ENCODE peak calls at places on chromosomes 3 and 15, in four cellular contexts. One of them, this sample, is unnamed.

GRCh38 chr15:70266412-70267089 is 168.8 kb upstream of the TLE3 start:
- DNase-seq in IMR-90: no peak
- DNase-seq in H1: no peak
- DNase-seq in H9: no peak
- DNase-seq in this sample: no peak

GRCh38 chr3:178255315-178255714 is 280.9 kb upstream of the KCNMB2 start:
- DNase-seq in H9: no peak
- DNase-seq in H1: no peak
- DNase-seq in IMR-90: peak; percentile 34
- DNase-seq in this sample: no peak

GRCh38 chr15:77825143-77825542 is 192.4 kb upstream of the LINGO1 start:
- DNase-seq in H1: no peak
- DNase-seq in IMR-90: no peak
- DNase-seq in H9: no peak
- DNase-seq in this sample: no peak

GRCh38 chr3:17122758-17123157 is 238.0 kb downstream of the PLCL2 start:
- DNase-seq in H9: no peak
- DNase-seq in IMR-90: no peak
- DNase-seq in H1: no peak
- DNase-seq in this sample: no peak

GRCh38 chr3:172688588-172688987 is 22.3 kb downstream of the NCEH1 start:
- DNase-seq in H9: no peak
- DNase-seq in H1: no peak
- DNase-seq in IMR-90: no peak
- DNase-seq in this sample: no peak

GRCh38 chr15:83928878-83929418 is 275.0 kb downstream of the ADAMTSL3 start:
- DNase-seq in IMR-90: no peak
- DNase-seq in H1: no peak
- DNase-seq in H9: no peak
- DNase-seq in this sample: no peak

GRCh38 chr15:84671211-84671610 is 13.2 kb upstream of the NMB start:
- DNase-seq in H9: no peak
- DNase-seq in IMR-90: peak; percentile 87
- DNase-seq in H1: no peak
- DNase-seq in this sample: no peak

GRCh38 chr3:36172699-36173098 is 207.6 kb upstream of the STAC start:
- DNase-seq in H1: no peak
- DNase-seq in IMR-90: no peak
- DNase-seq in H9: no peak
- DNase-seq in this sample: no peak

GRCh38 chr3:172104471-172105072 is 65.2 kb downstream of the FNDC3B start:
- DNase-seq in H1: no peak
- DNase-seq in IMR-90: no peak
- DNase-seq in H9: peak; percentile 73
- DNase-seq in this sample: peak; percentile 89

GRCh38 chr3:32733631-32734229 is 48.7 kb downstream of the CNOT10 start:
- DNase-seq in IMR-90: peak; percentile 44
- DNase-seq in H1: no peak
- DNase-seq in H9: no peak
- DNase-seq in this sample: peak; percentile 55

GRCh38 chr3:135975053-135975452 is 9.5 kb downstream of the PPP2R3A start:
- DNase-seq in IMR-90: no peak
- DNase-seq in H9: no peak
- DNase-seq in H1: no peak
- DNase-seq in this sample: peak; percentile 16

GRCh38 chr15:62075595-62076279 is 9.0 kb downstream of the C2CD4A start:
- DNase-seq in H1: no peak
- DNase-seq in IMR-90: peak; percentile 56
- DNase-seq in H9: no peak
- DNase-seq in this sample: no peak

GRCh38 chr15:93583533-93583932 is 494.5 kb upstream of the RGMA start:
- DNase-seq in H1: no peak
- DNase-seq in IMR-90: no peak
- DNase-seq in H9: no peak
- DNase-seq in this sample: no peak

GRCh38 chr3:111603679-111604643 is 8.8 kb upstream of the ZBED2 start:
- DNase-seq in IMR-90: no peak
- DNase-seq in H1: no peak
- DNase-seq in H9: no peak
- DNase-seq in this sample: no peak

GRCh38 chr3:125050486-125051172 is 5.2 kb downstream of the HEG1 start:
- DNase-seq in IMR-90: no peak
- DNase-seq in H9: no peak
- DNase-seq in H1: no peak
- DNase-seq in this sample: no peak

GRCh38 chr3:46065294-46065705 is 38.0 kb upstream of the XCR1 start:
- DNase-seq in IMR-90: peak; percentile 8
- DNase-seq in H9: no peak
- DNase-seq in H1: no peak
- DNase-seq in this sample: no peak

GRCh38 chr15:32131803-32132202 is 101.5 kb downstream of the CHRNA7 start:
- DNase-seq in H1: no peak
- DNase-seq in IMR-90: no peak
- DNase-seq in H9: no peak
- DNase-seq in this sample: peak; percentile 56

GRCh38 chr3:21798689-21799088 is 47.7 kb upstream of the ZNF385D start:
- DNase-seq in IMR-90: no peak
- DNase-seq in H1: no peak
- DNase-seq in H9: no peak
- DNase-seq in this sample: no peak

GRCh38 chr3:21801631-21802030 is 50.6 kb upstream of the ZNF385D start:
- DNase-seq in H1: no peak
- DNase-seq in H9: no peak
- DNase-seq in IMR-90: no peak
- DNase-seq in this sample: no peak

DNA sequence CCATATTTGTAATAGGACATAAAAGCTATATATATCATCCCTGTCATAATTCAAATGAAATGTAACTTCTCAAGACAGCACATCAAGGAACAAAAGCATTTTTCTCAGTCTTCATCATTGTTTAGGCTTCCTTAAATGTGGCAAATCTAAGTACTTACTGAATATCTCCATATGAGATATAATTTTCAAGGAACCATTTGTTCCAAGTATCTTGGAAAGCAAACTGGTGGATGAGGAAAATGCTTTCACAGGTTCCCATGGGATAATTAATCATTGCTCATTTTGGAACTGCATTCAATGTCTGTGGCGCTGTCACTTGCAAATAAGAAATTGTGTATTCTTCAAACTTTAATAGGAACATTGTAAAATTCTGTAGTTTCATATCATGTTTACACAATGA is 52.6 kb upstream of the ZNF385D start:
- DNase-seq in H9: no peak
- DNase-seq in H1: no peak
- DNase-seq in IMR-90: no peak
- DNase-seq in this sample: no peak
- H3K4ac ChIP-seq in H9: no peak overlapping the region
- H3K4ac ChIP-seq in H1: no peak overlapping the region
- H3K4ac ChIP-seq in IMR-90: no peak overlapping the region
- H3K4ac ChIP-seq in this sample: no peak overlapping the region

GRCh38 chr3:194960446-194961032 is 274.9 kb downstream of the FAM43A start:
- DNase-seq in H1: no peak
- DNase-seq in H9: no peak
- DNase-seq in IMR-90: no peak
- DNase-seq in this sample: no peak

GRCh38 chr3:194961149-194961548 is 275.5 kb downstream of the FAM43A start:
- DNase-seq in IMR-90: no peak
- DNase-seq in H9: no peak
- DNase-seq in H1: no peak
- DNase-seq in this sample: no peak

GRCh38 chr3:194961555-194961954 is 275.9 kb downstream of the FAM43A start:
- DNase-seq in H9: no peak
- DNase-seq in IMR-90: no peak
- DNase-seq in H1: no peak
- DNase-seq in this sample: no peak

GRCh38 chr3:194967126-194968117 is 281.7 kb downstream of the FAM43A start:
- DNase-seq in H1: peak; percentile 28
- DNase-seq in IMR-90: no peak
- DNase-seq in H9: no peak
- DNase-seq in this sample: no peak

DNA sequence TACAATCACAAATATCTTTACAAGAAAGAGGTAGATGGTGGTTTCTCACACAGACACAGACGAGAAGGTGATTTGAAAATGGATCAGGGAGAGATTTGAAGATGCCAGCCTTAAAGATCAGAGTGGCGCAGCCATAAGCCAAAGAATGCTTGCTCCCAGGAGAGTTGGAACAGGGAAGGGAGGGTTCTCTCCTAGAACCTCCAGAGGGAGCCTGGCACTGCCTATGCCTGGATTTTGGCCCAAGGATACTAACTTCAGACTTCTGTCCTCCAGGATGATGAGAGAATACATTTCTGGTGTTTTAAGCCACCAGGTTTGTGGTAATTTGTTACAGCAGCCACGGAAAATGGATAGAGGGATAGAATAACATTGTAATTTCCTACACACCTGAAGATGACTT is 279.1 kb downstream of the FAM43A start:
- DNase-seq in IMR-90: no peak
- DNase-seq in H9: no peak
- DNase-seq in H1: no peak
- DNase-seq in this sample: no peak
- H4K5ac ChIP-seq in IMR-90: no peak overlapping the region
- H4K5ac ChIP-seq in H9: no peak overlapping the region
- H4K5ac ChIP-seq in H1: no peak overlapping the region
- H4K5ac ChIP-seq in this sample: no peak overlapping the region

GRCh38 chr3:41210966-41211365 is 11.7 kb downstream of the CTNNB1 start:
- DNase-seq in H1: no peak
- DNase-seq in IMR-90: no peak
- DNase-seq in H9: no peak
- DNase-seq in this sample: no peak

GRCh38 chr3:41216422-41216821 is 17.1 kb downstream of the CTNNB1 start:
- DNase-seq in H9: no peak
- DNase-seq in IMR-90: no peak
- DNase-seq in H1: no peak
- DNase-seq in this sample: no peak

GRCh38 chr3:41212088-41212487 is 12.8 kb downstream of the CTNNB1 start:
- DNase-seq in H1: no peak
- DNase-seq in H9: no peak
- DNase-seq in IMR-90: no peak
- DNase-seq in this sample: no peak

GRCh38 chr3:41216993-41217392 is 17.7 kb downstream of the CTNNB1 start:
- DNase-seq in H1: no peak
- DNase-seq in H9: no peak
- DNase-seq in IMR-90: no peak
- DNase-seq in this sample: no peak

DNA sequence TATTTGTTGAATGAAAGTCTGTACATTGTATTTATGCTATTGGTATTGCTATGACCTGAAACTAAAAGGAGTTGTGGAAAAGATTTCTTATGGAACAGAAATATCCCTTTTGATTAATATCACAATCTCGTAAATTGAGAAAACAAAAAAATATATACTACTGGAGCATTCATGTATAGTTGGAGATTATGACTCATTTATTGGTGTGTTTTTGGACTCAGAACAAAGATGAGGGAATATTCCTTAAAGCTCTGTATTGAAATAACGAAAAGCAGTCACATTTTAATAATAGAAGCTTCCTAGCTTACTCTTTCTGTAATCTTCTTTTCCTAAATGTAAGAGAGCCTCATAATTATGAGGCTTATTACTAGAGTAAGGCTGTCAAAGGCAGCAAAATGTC is 14.3 kb downstream of the CTNNB1 start:
- DNase-seq in IMR-90: no peak
- DNase-seq in H1: no peak
- DNase-seq in H9: no peak
- DNase-seq in this sample: no peak
- H3K4ac ChIP-seq in IMR-90: no peak overlapping the region
- H3K4ac ChIP-seq in H1: no peak overlapping the region
- H3K4ac ChIP-seq in H9: no peak overlapping the region
- H3K4ac ChIP-seq in this sample: no peak overlapping the region

GRCh38 chr3:50321146-50321843 is 1.2 kb downstream of the HYAL2 start:
- DNase-seq in IMR-90: peak; percentile 83
- DNase-seq in H9: peak; percentile 94
- DNase-seq in H1: peak; percentile 93
- DNase-seq in this sample: peak; percentile 97

GRCh38 chr3:50319181-50319871 is 3.2 kb downstream of the HYAL2 start:
- DNase-seq in H9: no peak
- DNase-seq in H1: no peak
- DNase-seq in IMR-90: no peak
- DNase-seq in this sample: no peak

GRCh38 chr3:50319872-50320625 is 2.5 kb downstream of the HYAL2 start:
- DNase-seq in IMR-90: no peak
- DNase-seq in H9: no peak
- DNase-seq in H1: no peak
- DNase-seq in this sample: no peak

GRCh38 chr3:50321844-50322385 is 630 bp downstream of the HYAL2 start:
- DNase-seq in H9: no peak
- DNase-seq in H1: no peak
- DNase-seq in IMR-90: no peak
- DNase-seq in this sample: no peak

DNA sequence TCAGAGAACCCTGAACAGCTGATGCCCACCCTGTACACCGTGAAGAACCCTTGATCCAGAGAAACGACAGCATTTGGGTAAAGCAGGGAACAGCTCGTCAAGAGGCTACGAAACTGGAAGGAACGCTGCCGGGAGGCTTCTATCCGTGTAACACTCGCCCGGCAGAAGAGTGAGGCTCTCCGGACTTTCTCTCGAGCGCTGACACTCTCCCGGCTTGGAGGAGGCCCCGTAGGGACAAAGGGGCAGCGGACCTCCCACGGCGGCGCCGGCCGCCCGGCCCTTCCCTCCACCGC is 1.7 kb downstream of the HYAL2 start:
- DNase-seq in IMR-90: no peak
- DNase-seq in H1: no peak
- DNase-seq in H9: no peak
- DNase-seq in this sample: no peak
- H4K5ac ChIP-seq in IMR-90: peak overlapping the region; percentile 17
- H4K5ac ChIP-seq in H1: peak overlapping the region; percentile 28
- H4K5ac ChIP-seq in H9: no peak overlapping the region
- H4K5ac ChIP-seq in this sample: no peak overlapping the region

GRCh38 chr3:126985143-126985985 is 2.4 kb downstream of the PLXNA1 start:
- DNase-seq in H1: no peak
- DNase-seq in H9: no peak
- DNase-seq in IMR-90: no peak
- DNase-seq in this sample: no peak
- H3K4ac ChIP-seq in H1: no peak overlapping the region
- H3K4ac ChIP-seq in H9: no peak overlapping the region
- H3K4ac ChIP-seq in IMR-90: no peak overlapping the region
- H3K4ac ChIP-seq in this sample: no peak overlapping the region

GRCh38 chr3:66639794-66640356 is 139.1 kb upstream of the LRIG1 start:
- DNase-seq in H9: no peak
- DNase-seq in IMR-90: peak; percentile 45
- DNase-seq in H1: no peak
- DNase-seq in this sample: no peak
- H4K5ac ChIP-seq in H9: no peak overlapping the region
- H4K5ac ChIP-seq in IMR-90: no peak overlapping the region
- H4K5ac ChIP-seq in H1: no peak overlapping the region
- H4K5ac ChIP-seq in this sample: no peak overlapping the region

DNA sequence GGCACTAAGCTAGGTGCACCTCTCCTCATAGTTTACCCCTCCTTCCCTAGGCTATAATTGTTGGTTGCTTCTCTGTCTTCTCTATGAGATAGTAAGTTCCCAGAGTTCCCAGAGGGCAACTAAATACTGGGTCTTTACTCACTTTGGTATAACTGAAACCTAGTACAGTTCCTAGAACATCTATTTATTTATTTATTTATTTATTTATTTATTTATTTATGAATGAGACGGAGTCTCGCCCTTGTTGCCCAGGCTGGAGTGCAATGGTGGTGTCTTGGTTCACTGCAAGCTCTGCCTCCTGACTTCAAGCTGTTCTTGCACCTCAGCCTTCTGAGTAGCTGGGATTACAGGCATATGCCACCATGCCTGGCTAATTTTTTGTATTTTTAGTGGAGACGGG is 71.1 kb upstream of the FLNB start:
- DNase-seq in H9: no peak
- DNase-seq in H1: peak; percentile 24
- DNase-seq in IMR-90: no peak
- DNase-seq in this sample: no peak
- H3K4ac ChIP-seq in H9: no peak overlapping the region
- H3K4ac ChIP-seq in H1: no peak overlapping the region
- H3K4ac ChIP-seq in IMR-90: no peak overlapping the region
- H3K4ac ChIP-seq in this sample: no peak overlapping the region